ENCODE peak calls at places on chromosomes 13 and 19, in four cellular contexts. J is GM23338, C is left lung, G is transverse colon. W is an unnamed sample.

GRCh38 chr13:49733181-49733951 is 42.1 kb upstream of the EBPL start:
- DNase-seq in J (no peak), C (peak; percentile 38), G (no peak), W (no peak)

GRCh38 chr13:29483211-29483610 is 112.3 kb downstream of the SLC7A1 start:
- DNase-seq in J (no peak), C (no peak), G (no peak), W (no peak)

GRCh38 chr13:43877788-43878187 is 1.8 kb downstream of the CCDC122 start:
- DNase-seq in J (no peak), C (no peak), G (no peak), W (no peak)

GRCh38 chr13:43006893-43007631 is 15.0 kb upstream of the EPSTI1 start:
- DNase-seq in J (no peak), C (no peak), G (no peak), W (no peak)

GRCh38 chr19:47623151-47623920 is 14.4 kb downstream of the BICRA start:
- DNase-seq in J (no peak), C (no peak), G (no peak), W (no peak)

GRCh38 chr13:106354961-106355360 is 180.5 kb downstream of the EFNB2 start:
- DNase-seq in J (no peak), C (no peak), G (peak; percentile 48), W (no peak)

GRCh38 chr19:18894254-18895037 is 1.5 kb downstream of the CERS1 start:
- DNase-seq in J (peak; percentile 68), C (no peak), G (no peak), W (no peak)

GRCh38 chr19:50944795-50945194 is 8.0 kb downstream of the KLK5 start:
- DNase-seq in J (no peak), C (no peak), G (no peak), W (no peak)

GRCh38 chr19:42193294-42193693 is 24.2 kb downstream of the DEDD2 start:
- DNase-seq in J (no peak), C (no peak), G (no peak), W (no peak)

GRCh38 chr19:23203841-23204344 is 46.3 kb downstream of the ZNF724 start:
- DNase-seq in J (peak; percentile 90), C (no peak), G (no peak), W (no peak)

GRCh38 chr13:41675306-41675705 is 218.0 kb downstream of the RGCC start:
- DNase-seq in J (no peak), C (no peak), G (no peak), W (no peak)

GRCh38 chr19:45440873-45441654 is 17.3 kb upstream of the ERCC1 start:
- DNase-seq in J (peak; percentile 49), C (no peak), G (no peak), W (no peak)

GRCh38 chr19:1513492-1514294 is 874 bp upstream of the ADAMTSL5 start:
- DNase-seq in J (peak; percentile 63), C (no peak), G (peak; percentile 69), W (peak; percentile 77)

GRCh38 chr13:99087130-99087953 is 109.5 kb upstream of the DOCK9 start:
- DNase-seq in J (peak; percentile 98), C (peak; percentile 91), G (peak; percentile 95), W (peak; percentile 94)

GRCh38 chr19:32129141-32129540 is 216.3 kb upstream of the ZNF507 start:
- DNase-seq in J (no peak), C (no peak), G (no peak), W (no peak)

GRCh38 chr19:19160489-19161035 is 9.5 kb downstream of the MEF2B start:
- DNase-seq in J (peak; percentile 83), C (no peak), G (peak; percentile 48), W (no peak)

GRCh38 chr13:51806571-51806970 is 2.6 kb upstream of the DHRS12 start:
- DNase-seq in J (no peak), C (no peak), G (no peak), W (no peak)

GRCh38 chr19:12163841-12164240 is 945 bp downstream of the ZNF136 start:
- DNase-seq in J (peak; percentile 14), C (no peak), G (no peak), W (no peak)

GRCh38 chr19:33613601-33614000 is 8.2 kb upstream of the CHST8 start:
- DNase-seq in J (no peak), C (no peak), G (no peak), W (no peak)

GRCh38 chr19:31423896-31424295 is 74.7 kb upstream of the TSHZ3 start:
- DNase-seq in J (no peak), C (no peak), G (no peak), W (no peak)

GRCh38 chr19:19540707-19541515 is 2.8 kb downstream of the CILP2 start:
- DNase-seq in J (peak; percentile 99), C (no peak), G (peak; percentile 66), W (peak; percentile 75)

GRCh38 chr19:15248648-15249559 is 16.7 kb upstream of the EPHX3 start:
- DNase-seq in J (no peak), C (peak; percentile 67), G (peak; percentile 74), W (no peak)

GRCh38 chr19:20278342-20278741 is 111.3 kb downstream of the ZNF486 start:
- DNase-seq in J (peak; percentile 90), C (no peak), G (peak; percentile 12), W (no peak)

GRCh38 chr13:36531746-36532486 is 99.6 kb downstream of the CCNA1 start:
- DNase-seq in J (no peak), C (no peak), G (no peak), W (no peak)

GRCh38 chr19:4831351-4832340 is at the start of gene TICAM1:
- DNase-seq in J (peak; percentile 45), C (peak; percentile 86), G (peak; percentile 90), W (peak; percentile 83)

GRCh38 chr13:89695343-89696257 is 1651.9 kb upstream of the MIR17HG start:
- DNase-seq in J (peak; percentile 73), C (no peak), G (peak; percentile 9), W (no peak)

GRCh38 chr19:23565256-23565655 is 121.8 kb downstream of the ZNF675 start:
- DNase-seq in J (no peak), C (no peak), G (no peak), W (no peak)

DNA sequence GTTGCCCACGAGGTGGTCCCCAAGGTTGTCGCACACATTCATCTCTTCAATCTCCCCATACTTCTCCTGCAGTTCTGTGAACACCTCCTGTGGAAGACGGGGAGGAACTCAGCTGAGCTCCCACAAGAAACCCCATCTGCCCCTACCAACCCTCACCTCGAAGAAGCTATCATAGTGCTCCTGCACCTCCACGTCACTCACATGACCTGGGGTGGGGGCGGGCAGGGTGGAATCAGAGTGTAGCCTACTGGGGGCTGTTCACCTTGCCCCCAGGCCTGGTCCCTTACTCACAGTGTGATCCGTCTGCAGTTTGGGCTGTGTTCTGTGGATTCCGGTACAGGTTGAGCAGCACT is 907 bp downstream of the U2AF1L4 start:
- DNase-seq in J (no peak), C (no peak), G (no peak), W (no peak)
- H3K27ac ChIP-seq in J (peak overlapping the region; percentile 14), C (peak overlapping the region; percentile 100), G (peak overlapping the region; percentile 100), W (peak overlapping the region; percentile 100)

DNA sequence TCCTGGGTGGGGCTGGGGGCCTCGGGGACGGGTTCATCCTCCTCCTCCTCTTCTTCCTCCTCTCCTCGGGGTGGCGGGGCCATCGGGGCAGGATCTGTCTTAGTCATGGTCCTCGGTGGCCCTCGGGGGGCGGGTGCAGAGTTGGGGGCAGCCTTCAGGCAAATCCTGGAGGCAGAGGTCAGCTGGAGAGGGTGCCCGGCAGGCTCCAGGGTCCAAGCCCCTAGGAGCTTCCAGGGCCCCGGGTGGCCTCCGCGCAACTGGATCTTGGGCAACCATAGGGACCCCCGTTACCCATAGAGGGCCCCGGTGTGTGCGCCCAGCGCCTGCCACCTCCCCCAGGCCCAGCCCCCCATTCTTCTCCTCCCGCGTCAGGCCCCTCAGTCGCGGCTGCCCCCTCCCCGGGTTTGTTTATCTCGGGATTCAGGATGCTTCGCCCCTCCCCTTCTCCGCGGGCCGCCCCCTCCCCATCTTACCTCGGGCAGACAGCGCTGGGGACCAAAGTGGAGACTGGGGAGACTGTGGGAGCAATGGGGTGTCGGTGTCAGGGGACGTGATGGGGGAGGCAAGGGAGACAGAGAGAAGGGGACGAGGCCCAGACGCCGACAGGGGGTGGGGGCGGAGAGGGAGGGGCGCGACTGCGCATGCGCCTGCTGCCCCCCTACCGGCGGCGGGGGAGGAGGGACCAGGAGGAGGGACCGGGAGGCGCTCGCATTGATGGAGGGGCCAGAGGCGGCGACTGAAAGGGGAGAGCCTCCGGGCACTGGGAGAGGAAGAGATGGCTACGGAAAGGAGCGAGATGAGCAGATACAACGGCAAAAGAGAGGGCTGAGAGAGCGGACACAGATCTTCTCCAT is at the start of gene CLIP3:
- DNase-seq in J (peak; percentile 87), C (peak; percentile 58), G (peak; percentile 45), W (no peak)
- H3K27ac ChIP-seq in J (no peak within 1 kb of the TSS), C (no peak within 1 kb of the TSS), G (peak within 1 kb of the TSS; percentile 81), W (no peak within 1 kb of the TSS)

DNA sequence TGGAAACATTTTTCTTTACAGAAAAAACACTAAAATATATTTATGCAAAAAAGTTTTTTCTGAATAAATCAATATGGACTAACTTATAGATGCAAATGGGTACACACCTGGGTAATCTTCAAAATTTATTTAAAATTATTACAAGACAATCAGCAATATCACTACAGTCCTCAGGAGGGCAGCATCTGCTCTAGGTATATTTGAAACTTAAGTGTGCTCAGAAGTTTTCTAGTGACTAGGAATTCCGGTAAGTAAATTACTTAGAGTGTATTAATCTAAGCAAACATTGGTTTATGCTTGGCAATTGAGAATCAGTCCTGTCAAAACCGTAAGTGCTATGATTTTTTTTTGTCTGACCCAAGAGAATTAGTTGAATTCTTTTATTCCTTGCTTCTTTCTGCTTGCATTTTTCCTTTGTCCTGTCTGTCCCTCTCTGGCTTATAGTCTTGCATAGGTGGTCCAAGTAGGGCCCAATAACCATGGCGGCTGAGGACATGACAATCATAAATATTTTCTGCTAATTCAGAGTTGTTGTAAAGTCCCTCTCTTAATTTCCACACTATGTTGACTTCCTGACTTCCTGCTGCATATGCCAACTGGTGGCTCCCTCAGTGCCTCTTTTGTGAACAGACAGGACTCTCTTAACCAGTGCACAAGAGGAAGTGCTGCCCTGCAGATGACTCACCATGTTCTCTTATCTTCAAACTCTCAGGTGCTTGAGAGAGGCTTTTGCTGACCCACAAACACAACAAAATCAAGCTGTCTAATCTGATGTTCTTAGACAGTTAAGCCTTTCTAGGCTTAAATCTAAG is 82.2 kb downstream of the SLAIN1 start:
- DNase-seq in J (peak; percentile 76), C (peak; percentile 69), G (peak; percentile 11), W (no peak)
- H3K27ac ChIP-seq in J (no peak overlapping the region), C (peak overlapping the region; percentile 78), G (no peak overlapping the region), W (no peak overlapping the region)

GRCh38 chr19:17196610-17197009 is 18.5 kb upstream of the USE1 start:
- DNase-seq in J (no peak), C (no peak), G (no peak), W (no peak)

GRCh38 chr19:17202249-17202648 is 12.9 kb upstream of the USE1 start:
- DNase-seq in J (peak; percentile 52), C (no peak), G (no peak), W (no peak)

GRCh38 chr19:17197666-17198065 is 17.5 kb upstream of the USE1 start:
- DNase-seq in J (no peak), C (no peak), G (no peak), W (no peak)

GRCh38 chr19:17202713-17203112 is 12.4 kb upstream of the USE1 start:
- DNase-seq in J (no peak), C (no peak), G (no peak), W (no peak)

DNA sequence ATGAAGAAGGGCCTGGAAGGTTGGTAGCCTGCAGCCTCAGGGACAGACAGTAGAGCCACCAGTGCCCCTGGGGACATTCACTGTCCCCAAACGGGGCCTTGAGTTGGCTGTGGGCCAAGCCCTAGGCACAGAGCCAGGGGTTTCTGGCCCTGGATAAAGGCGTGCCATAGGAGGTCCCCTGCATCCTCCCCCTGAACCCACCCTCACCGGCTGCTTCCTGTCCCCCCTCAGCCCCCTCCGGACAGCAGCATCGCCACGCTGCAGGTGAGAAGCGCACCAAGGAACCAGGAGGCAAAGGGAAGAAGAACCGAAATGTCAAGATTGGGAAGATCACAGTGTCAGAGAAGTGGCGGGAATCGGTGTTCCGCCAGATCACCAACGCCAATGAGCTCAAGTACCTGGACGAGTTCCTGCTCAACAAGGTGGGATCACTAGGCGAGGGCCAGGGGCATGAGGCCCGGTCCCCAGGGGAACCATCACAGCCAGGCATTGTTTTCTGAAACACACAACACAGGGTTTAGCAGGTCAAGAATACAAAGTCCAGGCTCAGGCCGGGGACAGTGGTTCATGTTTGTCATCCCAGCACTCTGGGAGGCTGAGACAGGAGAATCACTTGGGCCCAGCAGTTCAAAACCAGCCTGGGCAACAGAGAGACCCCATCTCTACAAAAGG is 14.6 kb upstream of the USE1 start:
- DNase-seq in J (no peak), C (no peak), G (no peak), W (no peak)
- H3K27ac ChIP-seq in J (no peak overlapping the region), C (no peak overlapping the region), G (no peak overlapping the region), W (no peak overlapping the region)

W was measured in CD8-positive, alpha-beta memory T cell.